ENCODE peak calls at places on chromosomes 12 and 14, in seven cellular contexts. One of them, this sample, is unnamed.
A peak's percentile ranks its signal among the peaks of the same experiment; 100 is the strongest.

GRCh38 chr12:103840399-103840880 is 594 bp downstream of the NT5DC3 start:
- DNase-seq in fibroblast of lung: peak; percentile 45
- DNase-seq in psoas muscle: peak; percentile 42
- DNase-seq in RWPE1: peak; percentile 57
- DNase-seq in uterus: peak; percentile 50
- DNase-seq in astrocyte of the cerebellum: no peak
- DNase-seq in choroid plexus epithelial cell: no peak
- DNase-seq in this sample: peak; percentile 52

GRCh38 chr12:65593206-65593833 is 231.0 kb upstream of the HMGA2 start:
- DNase-seq in uterus: no peak
- DNase-seq in psoas muscle: no peak
- DNase-seq in choroid plexus epithelial cell: no peak
- DNase-seq in fibroblast of lung: no peak
- DNase-seq in astrocyte of the cerebellum: no peak
- DNase-seq in RWPE1: no peak
- DNase-seq in this sample: no peak

GRCh38 chr12:112900298-112901145 is 6.2 kb upstream of the OAS1 start:
- DNase-seq in astrocyte of the cerebellum: no peak
- DNase-seq in choroid plexus epithelial cell: peak; percentile 69
- DNase-seq in fibroblast of lung: peak; percentile 24
- DNase-seq in RWPE1: peak; percentile 64
- DNase-seq in psoas muscle: no peak
- DNase-seq in uterus: no peak
- DNase-seq in this sample: peak; percentile 74

GRCh38 chr14:85934123-85934885 is 404.4 kb downstream of the FLRT2 start:
- DNase-seq in choroid plexus epithelial cell: peak; percentile 37
- DNase-seq in uterus: peak; percentile 14
- DNase-seq in psoas muscle: no peak
- DNase-seq in fibroblast of lung: peak; percentile 0
- DNase-seq in astrocyte of the cerebellum: no peak
- DNase-seq in RWPE1: peak; percentile 1
- DNase-seq in this sample: peak; percentile 49

GRCh38 chr12:95083938-95084337 is 10.5 kb upstream of the NR2C1 start:
- DNase-seq in uterus: peak; percentile 53
- DNase-seq in RWPE1: no peak
- DNase-seq in psoas muscle: no peak
- DNase-seq in choroid plexus epithelial cell: peak; percentile 83
- DNase-seq in fibroblast of lung: peak; percentile 84
- DNase-seq in astrocyte of the cerebellum: peak; percentile 84
- DNase-seq in this sample: no peak

GRCh38 chr12:71007736-71008449 is 87.4 kb upstream of the PTPRR start:
- DNase-seq in fibroblast of lung: no peak
- DNase-seq in RWPE1: no peak
- DNase-seq in psoas muscle: no peak
- DNase-seq in uterus: no peak
- DNase-seq in astrocyte of the cerebellum: no peak
- DNase-seq in choroid plexus epithelial cell: no peak
- DNase-seq in this sample: no peak

GRCh38 chr12:41521872-41522379 is 333.8 kb downstream of the PDZRN4 start:
- DNase-seq in RWPE1: peak; percentile 69
- DNase-seq in psoas muscle: no peak
- DNase-seq in uterus: no peak
- DNase-seq in fibroblast of lung: peak; percentile 95
- DNase-seq in choroid plexus epithelial cell: peak; percentile 94
- DNase-seq in astrocyte of the cerebellum: peak; percentile 63
- DNase-seq in this sample: peak; percentile 73

GRCh38 chr14:102440392-102440791 is 69.2 kb downstream of the ANKRD9 start:
- DNase-seq in psoas muscle: no peak
- DNase-seq in RWPE1: no peak
- DNase-seq in fibroblast of lung: no peak
- DNase-seq in choroid plexus epithelial cell: no peak
- DNase-seq in uterus: no peak
- DNase-seq in astrocyte of the cerebellum: no peak
- DNase-seq in this sample: no peak

GRCh38 chr12:67630373-67631088 is 18.0 kb upstream of the DYRK2 start:
- DNase-seq in astrocyte of the cerebellum: no peak
- DNase-seq in choroid plexus epithelial cell: peak; percentile 52
- DNase-seq in uterus: no peak
- DNase-seq in RWPE1: no peak
- DNase-seq in fibroblast of lung: peak; percentile 19
- DNase-seq in psoas muscle: no peak
- DNase-seq in this sample: no peak

GRCh38 chr14:85464135-85464534 is 65.8 kb upstream of the FLRT2 start:
- DNase-seq in fibroblast of lung: no peak
- DNase-seq in astrocyte of the cerebellum: no peak
- DNase-seq in psoas muscle: no peak
- DNase-seq in RWPE1: no peak
- DNase-seq in uterus: no peak
- DNase-seq in choroid plexus epithelial cell: no peak
- DNase-seq in this sample: no peak

GRCh38 chr12:752673-753400 is 458 bp downstream of the WNK1 start:
- DNase-seq in astrocyte of the cerebellum: no peak
- DNase-seq in uterus: no peak
- DNase-seq in fibroblast of lung: peak; percentile 42
- DNase-seq in psoas muscle: peak; percentile 75
- DNase-seq in RWPE1: no peak
- DNase-seq in choroid plexus epithelial cell: peak; percentile 38
- DNase-seq in this sample: peak; percentile 53
- TF ChIP-seq CTCF in astrocyte of the cerebellum: no peak
- TF ChIP-seq CTCF in uterus: no peak
- TF ChIP-seq CTCF in fibroblast of lung: no peak
- TF ChIP-seq CTCF in psoas muscle: peak; percentile 33
- TF ChIP-seq CTCF in RWPE1: no peak
- TF ChIP-seq CTCF in choroid plexus epithelial cell: no peak
- TF ChIP-seq CTCF in this sample: no peak

GRCh38 chr14:31024042-31024480 is 1.4 kb upstream of the AP4S1 start:
- DNase-seq in RWPE1: no peak
- DNase-seq in fibroblast of lung: no peak
- DNase-seq in psoas muscle: no peak
- DNase-seq in uterus: no peak
- DNase-seq in astrocyte of the cerebellum: no peak
- DNase-seq in choroid plexus epithelial cell: no peak
- DNase-seq in this sample: no peak
- TF ChIP-seq CTCF in RWPE1: no peak
- TF ChIP-seq CTCF in fibroblast of lung: no peak
- TF ChIP-seq CTCF in psoas muscle: no peak
- TF ChIP-seq CTCF in uterus: no peak
- TF ChIP-seq CTCF in astrocyte of the cerebellum: no peak
- TF ChIP-seq CTCF in choroid plexus epithelial cell: no peak
- TF ChIP-seq CTCF in this sample: no peak

DNA sequence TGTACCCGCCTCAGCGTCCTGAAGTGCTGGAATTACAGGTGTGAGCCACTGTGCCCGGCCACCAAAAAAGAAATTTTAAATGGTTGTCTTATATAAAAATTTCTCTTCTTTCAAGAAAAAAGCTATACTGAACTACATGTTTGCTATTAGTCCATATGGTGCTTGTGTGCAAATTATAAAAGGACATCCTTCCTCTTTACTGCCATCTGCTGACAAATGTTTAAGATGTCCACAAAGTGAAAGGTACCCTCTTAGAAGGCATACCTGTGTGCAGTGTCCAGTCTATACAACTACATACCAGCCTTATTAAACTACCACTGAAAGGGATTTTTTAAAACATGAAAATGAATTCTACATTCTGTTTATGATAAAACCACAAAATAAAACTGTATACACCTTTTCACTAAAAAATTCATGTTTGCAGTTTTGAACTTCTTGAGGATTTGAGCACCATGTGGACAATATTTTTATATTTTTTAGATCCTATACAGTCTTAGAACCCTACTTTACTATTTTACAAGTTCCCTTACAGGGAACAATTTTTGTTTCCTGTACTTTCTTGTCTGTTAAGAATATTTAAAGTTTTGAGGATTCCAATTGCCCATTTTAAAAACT is 32.8 kb upstream of the TOMM20L start:
- DNase-seq in uterus: no peak
- DNase-seq in fibroblast of lung: peak; percentile 14
- DNase-seq in psoas muscle: no peak
- DNase-seq in RWPE1: peak; percentile 26
- DNase-seq in astrocyte of the cerebellum: peak; percentile 11
- DNase-seq in choroid plexus epithelial cell: peak; percentile 59
- DNase-seq in this sample: peak; percentile 49
- TF ChIP-seq CTCF in uterus: peak; percentile 12
- TF ChIP-seq CTCF in fibroblast of lung: no peak
- TF ChIP-seq CTCF in psoas muscle: peak; percentile 36
- TF ChIP-seq CTCF in RWPE1: peak; percentile 36
- TF ChIP-seq CTCF in astrocyte of the cerebellum: peak; percentile 29
- TF ChIP-seq CTCF in choroid plexus epithelial cell: peak; percentile 51
- TF ChIP-seq CTCF in this sample: peak; percentile 20

DNA sequence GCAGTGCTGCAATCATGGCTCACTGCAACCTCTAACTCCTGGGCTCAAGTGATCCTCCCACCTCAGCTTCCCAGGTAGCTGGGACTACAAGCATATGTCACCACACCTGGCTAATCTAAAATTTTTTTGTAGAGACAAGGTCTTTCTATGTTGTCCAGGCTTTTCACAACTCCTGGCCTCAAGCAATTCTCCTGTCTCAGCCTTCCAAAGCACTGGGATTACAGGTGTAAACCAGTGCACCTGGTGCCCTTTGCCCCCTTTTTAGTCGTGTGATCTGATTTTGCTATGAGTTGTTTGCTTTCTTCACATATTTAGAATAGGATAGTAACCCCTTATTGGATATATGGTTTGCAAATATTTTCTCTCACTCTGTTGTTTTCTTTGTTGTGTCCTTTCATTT is 1.7 kb upstream of the RAD52 start:
- DNase-seq in uterus: no peak
- DNase-seq in psoas muscle: no peak
- DNase-seq in astrocyte of the cerebellum: no peak
- DNase-seq in RWPE1: no peak
- DNase-seq in fibroblast of lung: no peak
- DNase-seq in choroid plexus epithelial cell: no peak
- DNase-seq in this sample: no peak
- TF ChIP-seq CTCF in uterus: no peak
- TF ChIP-seq CTCF in psoas muscle: no peak
- TF ChIP-seq CTCF in astrocyte of the cerebellum: no peak
- TF ChIP-seq CTCF in RWPE1: no peak
- TF ChIP-seq CTCF in fibroblast of lung: no peak
- TF ChIP-seq CTCF in choroid plexus epithelial cell: no peak
- TF ChIP-seq CTCF in this sample: no peak

GRCh38 chr12:32918890-32919791 is 22.6 kb upstream of the PKP2 start:
- DNase-seq in RWPE1: peak; percentile 48
- DNase-seq in astrocyte of the cerebellum: peak; percentile 91
- DNase-seq in choroid plexus epithelial cell: peak; percentile 97
- DNase-seq in psoas muscle: no peak
- DNase-seq in fibroblast of lung: peak; percentile 97
- DNase-seq in uterus: no peak
- DNase-seq in this sample: peak; percentile 76
- TF ChIP-seq CTCF in RWPE1: peak; percentile 74
- TF ChIP-seq CTCF in astrocyte of the cerebellum: peak; percentile 68
- TF ChIP-seq CTCF in choroid plexus epithelial cell: peak; percentile 72
- TF ChIP-seq CTCF in psoas muscle: peak; percentile 43
- TF ChIP-seq CTCF in fibroblast of lung: no peak
- TF ChIP-seq CTCF in uterus: peak; percentile 28
- TF ChIP-seq CTCF in this sample: peak; percentile 65

This sample was measured in MCF 10A.